ENCODE peak calls at places on chromosomes 13 and 19, in six cellular contexts. T is H9, K is neuronal stem cell, N is H1, Z is IMR-90, R is trophoblast cell. F is an unnamed sample.

GRCh38 chr13:37429976-37430375 is 168.6 kb downstream of the POSTN start:
- DNase-seq in R (no peak), T (no peak), N (no peak), Z (peak), K (no peak), F (peak)

GRCh38 chr13:33799950-33800592 is 17.9 kb upstream of the RFC3 start:
- DNase-seq in Z (peak), K (no peak), T (no peak), N (no peak), R (peak), F (peak)

GRCh38 chr19:44820648-44821609 is 12.0 kb downstream of the BCAM start:
- DNase-seq in T (no peak), N (no peak), Z (no peak), K (no peak), R (no peak), F (no peak)

GRCh38 chr13:91409661-91410060 is 11.2 kb downstream of the GPC5 start:
- DNase-seq in T (no peak), K (no peak), N (no peak), R (no peak), Z (no peak), F (no peak)

GRCh38 chr19:42965204-42965603 is 28.2 kb upstream of the PSG7 start:
- DNase-seq in N (no peak), R (peak), T (no peak), Z (peak), K (no peak), F (no peak)

GRCh38 chr19:3190921-3191805 is 5.4 kb downstream of the NCLN start:
- DNase-seq in K (no peak), T (no peak), R (no peak), Z (no peak), N (no peak), F (no peak)

GRCh38 chr13:25375727-25376358 is 4.1 kb downstream of the ATP8A2 start:
- DNase-seq in K (peak), R (peak), N (no peak), T (peak), Z (peak), F (peak)

GRCh38 chr13:98794498-98794897 is 42.0 kb upstream of the SLC15A1 start:
- DNase-seq in Z (no peak), N (no peak), R (no peak), K (no peak), T (no peak), F (no peak)

GRCh38 chr19:47155141-47155540 is 24.5 kb downstream of the SAE1 start:
- DNase-seq in T (no peak), N (no peak), K (no peak), R (no peak), Z (no peak), F (no peak)

GRCh38 chr19:4709440-4710280 is 14.0 kb downstream of the DPP9 start:
- DNase-seq in T (no peak), R (peak), Z (no peak), K (no peak), N (no peak), F (no peak)

DNA sequence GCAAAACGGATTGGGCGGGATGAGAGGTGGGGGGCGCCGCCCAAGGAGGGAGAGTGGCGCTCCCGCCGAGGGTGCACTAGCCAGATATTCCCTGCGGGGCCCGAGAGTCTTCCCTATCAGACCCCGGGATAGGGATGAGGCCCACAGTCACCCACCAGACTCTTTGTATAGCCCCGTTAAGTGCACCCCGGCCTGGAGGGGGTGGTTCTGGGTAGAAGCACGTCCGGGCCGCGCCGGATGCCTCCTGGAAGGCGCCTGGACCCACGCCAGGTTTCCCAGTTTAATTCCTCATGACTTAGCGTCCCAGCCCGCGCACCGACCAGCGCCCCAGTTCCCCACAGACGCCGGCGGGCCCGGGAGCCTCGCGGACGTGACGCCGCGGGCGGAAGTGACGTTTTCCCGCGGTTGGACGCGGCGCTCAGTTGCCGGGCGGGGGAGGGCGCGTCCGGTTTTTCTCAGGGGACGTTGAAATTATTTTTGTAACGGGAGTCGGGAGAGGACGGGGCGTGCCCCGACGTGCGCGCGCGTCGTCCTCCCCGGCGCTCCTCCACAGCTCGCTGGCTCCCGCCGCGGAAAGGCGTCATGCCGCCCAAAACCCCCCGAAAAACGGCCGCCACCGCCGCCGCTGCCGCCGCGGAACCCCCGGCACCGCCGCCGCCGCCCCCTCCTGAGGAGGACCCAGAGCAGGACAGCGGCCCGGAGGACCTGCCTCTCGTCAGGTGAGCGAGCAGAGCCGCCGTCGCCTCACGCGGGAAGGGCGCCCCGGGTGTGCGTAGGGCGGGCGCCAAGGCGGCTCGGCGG is at the start of gene RB1:
- DNase-seq in T (peak), N (no peak), K (peak), Z (peak), R (peak), F (peak)
- H3K4ac ChIP-seq in T (no peak), N (peak), K (peak), Z (peak), R (peak), F (peak)

DNA sequence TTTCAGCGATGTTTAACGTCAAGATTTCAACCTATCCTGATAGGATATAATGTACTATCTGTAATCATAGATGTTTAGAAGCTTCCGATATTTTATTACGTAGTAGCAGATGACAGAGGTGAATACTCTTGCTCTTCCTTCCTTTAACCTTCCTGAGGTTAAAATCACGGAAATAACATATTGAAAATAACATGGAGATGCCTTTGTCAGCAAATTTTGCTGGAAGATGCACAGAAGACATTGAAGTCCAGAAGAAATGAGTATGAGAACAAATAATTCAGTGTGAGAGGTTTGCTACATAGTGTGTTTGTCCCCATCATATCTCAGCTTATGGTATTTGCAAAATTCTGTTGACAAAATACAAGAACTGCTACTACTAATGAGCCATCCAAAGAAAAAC is 231.6 kb downstream of the LMO7 start:
- DNase-seq in N (no peak), Z (no peak), K (no peak), R (no peak), T (no peak), F (no peak)
- H2AFZ ChIP-seq in N (no peak), Z (no peak), K (no peak), R (no peak), T (no peak), F (no peak)

GRCh38 chr19:18860302-18860700 is 28.5 kb downstream of the UPF1 start:
- DNase-seq in T (no peak), Z (no peak), R (no peak), K (no peak), N (no peak), F (no peak)
- H2AK5ac ChIP-seq in T (no peak), Z (no peak), R (no peak), K (no peak), N (no peak), F (no peak)

DNA sequence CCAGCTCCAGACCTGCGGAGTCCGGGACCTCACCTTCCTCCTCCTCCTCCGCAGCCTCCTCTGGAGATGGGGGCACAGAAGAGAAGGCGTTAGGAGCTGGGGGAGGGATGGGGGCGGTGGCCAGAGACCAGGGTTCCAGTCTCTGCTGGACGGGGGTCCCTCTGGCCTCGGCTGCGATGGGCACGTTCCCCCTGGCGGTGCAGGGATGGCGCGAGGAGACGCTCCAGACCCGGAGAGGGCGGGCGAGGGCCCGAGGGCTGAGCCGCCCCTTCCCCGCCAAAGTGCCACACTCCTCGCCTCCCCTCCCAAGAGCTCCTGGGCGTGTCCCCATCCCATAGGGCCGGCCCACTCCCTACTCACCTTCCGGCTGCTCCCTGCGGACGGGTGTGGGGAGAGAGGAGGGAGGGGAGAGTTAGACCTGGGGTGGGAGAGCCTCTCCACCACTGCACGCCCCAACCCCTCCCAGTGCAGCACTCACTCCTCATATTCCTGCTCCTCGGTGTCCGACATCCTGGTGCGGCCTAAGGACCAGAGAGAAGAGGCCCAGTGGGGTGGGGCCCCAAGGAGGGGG is 2.3 kb downstream of the TNNT1 start:
- DNase-seq in R (no peak), Z (no peak), N (peak), T (peak), K (no peak), F (no peak)
- H3K4ac ChIP-seq in R (no peak), Z (no peak), N (peak), T (no peak), K (peak), F (no peak)

GRCh38 chr13:111879719-111880118 is 187.2 kb upstream of the SOX1 start:
- DNase-seq in T (no peak), R (no peak), Z (no peak), N (no peak), K (no peak), F (no peak)
- H2AFZ ChIP-seq in T (no peak), R (no peak), Z (no peak), N (no peak), K (no peak), F (no peak)

GRCh38 chr13:113023694-113024430 is 54.8 kb downstream of the MCF2L start:
- DNase-seq in N (no peak), T (no peak), R (no peak), K (no peak), Z (no peak), F (no peak)
- H2AK5ac ChIP-seq in N (peak), T (no peak), R (no peak), K (peak), Z (no peak), F (no peak)

GRCh38 chr19:29927944-29928669 is 13.9 kb upstream of the URI1 start:
- DNase-seq in T (peak), Z (no peak), R (no peak), N (no peak), K (no peak), F (no peak)
- H3K4ac ChIP-seq in T (no peak), Z (no peak), R (no peak), N (no peak), K (no peak), F (no peak)

DNA sequence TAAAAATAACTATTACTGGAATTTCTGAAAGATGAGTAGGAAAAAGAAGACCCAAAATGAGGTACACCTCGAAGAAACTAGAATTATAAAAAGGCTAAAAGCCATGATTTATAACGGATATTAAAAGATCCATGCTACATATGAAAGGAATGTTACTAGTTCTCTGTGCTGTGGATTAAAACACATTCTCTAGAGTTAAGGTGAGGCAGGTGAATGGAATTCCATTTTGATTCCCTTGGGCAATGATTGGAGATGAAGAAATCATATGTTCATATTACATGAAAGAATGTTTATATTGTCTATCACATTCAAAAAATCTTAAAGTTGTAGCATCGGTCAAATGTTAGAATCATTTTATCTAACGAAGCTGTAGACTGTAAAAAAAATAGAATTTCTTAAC is 783.7 kb downstream of the PCDH9 start:
- DNase-seq in N (no peak), R (no peak), K (no peak), Z (no peak), T (no peak), F (no peak)
- H2AFZ ChIP-seq in N (no peak), R (no peak), K (no peak), Z (no peak), T (no peak), F (no peak)

F was measured in mesenchymal stem cell.